ENCODE peak calls at places on chromosomes 6 and 20, in six cellular contexts. One of them, this sample, is unnamed.
A peak's percentile ranks its signal among the peaks of the same experiment; 100 is the strongest.

GRCh38 chr20:10674684-10675455 is 1.1 kb upstream of the JAG1 start:
- DNase-seq in neural progenitor cell: peak; percentile 93
- DNase-seq in osteoblast: peak; percentile 96
- DNase-seq in GM23248: peak; percentile 86
- DNase-seq in astrocyte: no peak
- DNase-seq in fibroblast of lung: peak; percentile 71
- DNase-seq in this sample: peak; percentile 88

GRCh38 chr6:7975764-7976146 is 65.2 kb upstream of the TXNDC5 start:
- DNase-seq in osteoblast: no peak
- DNase-seq in GM23248: peak; percentile 37
- DNase-seq in astrocyte: no peak
- DNase-seq in neural progenitor cell: no peak
- DNase-seq in fibroblast of lung: no peak
- DNase-seq in this sample: no peak

GRCh38 chr6:45617441-45617840 is 239.7 kb upstream of the SUPT3H start:
- DNase-seq in fibroblast of lung: no peak
- DNase-seq in GM23248: peak; percentile 22
- DNase-seq in neural progenitor cell: no peak
- DNase-seq in osteoblast: peak; percentile 18
- DNase-seq in astrocyte: peak; percentile 79
- DNase-seq in this sample: no peak

GRCh38 chr6:122726649-122727048 is 52.9 kb upstream of the FABP7 start:
- DNase-seq in fibroblast of lung: peak; percentile 45
- DNase-seq in osteoblast: no peak
- DNase-seq in neural progenitor cell: peak; percentile 50
- DNase-seq in GM23248: peak; percentile 52
- DNase-seq in astrocyte: no peak
- DNase-seq in this sample: peak; percentile 44

GRCh38 chr20:3473944-3474343 is 3.1 kb downstream of the ATRN start:
- DNase-seq in astrocyte: no peak
- DNase-seq in osteoblast: no peak
- DNase-seq in GM23248: no peak
- DNase-seq in fibroblast of lung: no peak
- DNase-seq in neural progenitor cell: no peak
- DNase-seq in this sample: no peak

GRCh38 chr6:163392533-163392932 is 22.0 kb upstream of the QKI start:
- DNase-seq in osteoblast: no peak
- DNase-seq in fibroblast of lung: peak; percentile 61
- DNase-seq in GM23248: peak; percentile 33
- DNase-seq in astrocyte: peak; percentile 48
- DNase-seq in neural progenitor cell: no peak
- DNase-seq in this sample: no peak

GRCh38 chr6:44800171-44800671 is 412.7 kb downstream of the CDC5L start:
- DNase-seq in fibroblast of lung: peak; percentile 55
- DNase-seq in astrocyte: peak; percentile 76
- DNase-seq in osteoblast: peak; percentile 76
- DNase-seq in GM23248: peak; percentile 51
- DNase-seq in neural progenitor cell: peak; percentile 23
- DNase-seq in this sample: no peak

GRCh38 chr6:150152891-150153876 is 10.3 kb downstream of the PPP1R14C start:
- DNase-seq in neural progenitor cell: no peak
- DNase-seq in fibroblast of lung: no peak
- DNase-seq in osteoblast: peak; percentile 85
- DNase-seq in GM23248: peak; percentile 82
- DNase-seq in astrocyte: peak; percentile 54
- DNase-seq in this sample: no peak

GRCh38 chr6:13527669-13528051 is 40.3 kb upstream of the GFOD1 start:
- DNase-seq in neural progenitor cell: no peak
- DNase-seq in osteoblast: no peak
- DNase-seq in astrocyte: no peak
- DNase-seq in fibroblast of lung: no peak
- DNase-seq in GM23248: no peak
- DNase-seq in this sample: no peak

GRCh38 chr20:4470375-4470774 is 251.3 kb upstream of the PRND start:
- DNase-seq in astrocyte: peak; percentile 78
- DNase-seq in fibroblast of lung: peak; percentile 69
- DNase-seq in GM23248: peak; percentile 79
- DNase-seq in neural progenitor cell: no peak
- DNase-seq in osteoblast: peak; percentile 58
- DNase-seq in this sample: no peak

GRCh38 chr20:30610044-30610693 is 647.3 kb upstream of the DEFB115 start:
- DNase-seq in osteoblast: no peak
- DNase-seq in neural progenitor cell: no peak
- DNase-seq in GM23248: no peak
- DNase-seq in fibroblast of lung: no peak
- DNase-seq in astrocyte: no peak
- DNase-seq in this sample: no peak

GRCh38 chr20:59356662-59357061 is 56.3 kb downstream of the EDN3 start:
- DNase-seq in osteoblast: no peak
- DNase-seq in fibroblast of lung: no peak
- DNase-seq in neural progenitor cell: no peak
- DNase-seq in GM23248: no peak
- DNase-seq in astrocyte: no peak
- DNase-seq in this sample: no peak

GRCh38 chr6:81895511-81896185 is 143.2 kb upstream of the TENT5A start:
- DNase-seq in neural progenitor cell: no peak
- DNase-seq in astrocyte: peak; percentile 99
- DNase-seq in fibroblast of lung: peak; percentile 71
- DNase-seq in osteoblast: peak; percentile 19
- DNase-seq in GM23248: peak; percentile 84
- DNase-seq in this sample: no peak

GRCh38 chr6:150145830-150146229 is 3.0 kb downstream of the PPP1R14C start:
- DNase-seq in GM23248: no peak
- DNase-seq in osteoblast: no peak
- DNase-seq in astrocyte: no peak
- DNase-seq in neural progenitor cell: no peak
- DNase-seq in fibroblast of lung: no peak
- DNase-seq in this sample: no peak

GRCh38 chr6:160974304-160974771 is 17.2 kb upstream of the MAP3K4 start:
- DNase-seq in osteoblast: peak; percentile 90
- DNase-seq in fibroblast of lung: peak; percentile 93
- DNase-seq in astrocyte: peak; percentile 95
- DNase-seq in GM23248: peak; percentile 99
- DNase-seq in neural progenitor cell: no peak
- DNase-seq in this sample: no peak

GRCh38 chr6:116564921-116565872 is 6.1 kb upstream of the RWDD1 start:
- DNase-seq in fibroblast of lung: no peak
- DNase-seq in neural progenitor cell: no peak
- DNase-seq in GM23248: peak; percentile 46
- DNase-seq in astrocyte: peak; percentile 33
- DNase-seq in osteoblast: peak; percentile 37
- DNase-seq in this sample: no peak

GRCh38 chr6:20404641-20405032 is 3.0 kb downstream of the E2F3 start:
- DNase-seq in astrocyte: peak; percentile 64
- DNase-seq in fibroblast of lung: peak; percentile 74
- DNase-seq in neural progenitor cell: peak; percentile 74
- DNase-seq in GM23248: peak; percentile 82
- DNase-seq in osteoblast: peak; percentile 91
- DNase-seq in this sample: peak; percentile 90

GRCh38 chr20:7151666-7152065 is 384.2 kb downstream of the BMP2 start:
- DNase-seq in astrocyte: peak; percentile 8
- DNase-seq in osteoblast: no peak
- DNase-seq in GM23248: peak; percentile 36
- DNase-seq in neural progenitor cell: no peak
- DNase-seq in fibroblast of lung: no peak
- DNase-seq in this sample: no peak

GRCh38 chr6:109816452-109817374 is 125.6 kb downstream of the FIG4 start:
- DNase-seq in osteoblast: no peak
- DNase-seq in GM23248: no peak
- DNase-seq in neural progenitor cell: no peak
- DNase-seq in astrocyte: no peak
- DNase-seq in fibroblast of lung: no peak
- DNase-seq in this sample: no peak

GRCh38 chr6:31203345-31203979 is 33.0 kb upstream of the POU5F1 start:
- DNase-seq in astrocyte: peak; percentile 71
- DNase-seq in fibroblast of lung: peak; percentile 58
- DNase-seq in neural progenitor cell: no peak
- DNase-seq in GM23248: peak; percentile 94
- DNase-seq in osteoblast: peak; percentile 35
- DNase-seq in this sample: peak; percentile 77

GRCh38 chr6:95203153-95203754 is 374.1 kb upstream of the MANEA start:
- DNase-seq in GM23248: peak; percentile 36
- DNase-seq in astrocyte: peak; percentile 1
- DNase-seq in fibroblast of lung: peak; percentile 65
- DNase-seq in neural progenitor cell: peak; percentile 59
- DNase-seq in osteoblast: no peak
- DNase-seq in this sample: peak; percentile 93

GRCh38 chr20:46350986-46351267 is 42.6 kb upstream of the CDH22 start:
- DNase-seq in astrocyte: no peak
- DNase-seq in neural progenitor cell: peak; percentile 88
- DNase-seq in fibroblast of lung: no peak
- DNase-seq in GM23248: no peak
- DNase-seq in osteoblast: no peak
- DNase-seq in this sample: no peak

GRCh38 chr6:169106176-169106575 is 147.5 kb downstream of the THBS2 start:
- DNase-seq in GM23248: no peak
- DNase-seq in fibroblast of lung: no peak
- DNase-seq in astrocyte: peak; percentile 72
- DNase-seq in osteoblast: no peak
- DNase-seq in neural progenitor cell: no peak
- DNase-seq in this sample: no peak

GRCh38 chr6:169222126-169222525 is 31.5 kb downstream of the THBS2 start:
- DNase-seq in astrocyte: no peak
- DNase-seq in GM23248: no peak
- DNase-seq in neural progenitor cell: no peak
- DNase-seq in osteoblast: no peak
- DNase-seq in fibroblast of lung: no peak
- DNase-seq in this sample: no peak

GRCh38 chr20:56195946-56196345 is 52.6 kb upstream of the MC3R start:
- DNase-seq in osteoblast: no peak
- DNase-seq in GM23248: no peak
- DNase-seq in fibroblast of lung: no peak
- DNase-seq in astrocyte: no peak
- DNase-seq in neural progenitor cell: no peak
- DNase-seq in this sample: no peak

GRCh38 chr20:56194042-56194441 is 54.5 kb upstream of the MC3R start:
- DNase-seq in fibroblast of lung: no peak
- DNase-seq in osteoblast: no peak
- DNase-seq in neural progenitor cell: no peak
- DNase-seq in astrocyte: no peak
- DNase-seq in GM23248: no peak
- DNase-seq in this sample: no peak
- H3K9me3 ChIP-seq in fibroblast of lung: no peaks in the 10 kb centered on the region
- H3K9me3 ChIP-seq in osteoblast: no peaks in the 10 kb centered on the region
- H3K9me3 ChIP-seq in neural progenitor cell: no peaks in the 10 kb centered on the region
- H3K9me3 ChIP-seq in astrocyte: no peaks in the 10 kb centered on the region
- H3K9me3 ChIP-seq in GM23248: no peaks in the 10 kb centered on the region
- H3K9me3 ChIP-seq in this sample: no peaks in the 10 kb centered on the region

DNA sequence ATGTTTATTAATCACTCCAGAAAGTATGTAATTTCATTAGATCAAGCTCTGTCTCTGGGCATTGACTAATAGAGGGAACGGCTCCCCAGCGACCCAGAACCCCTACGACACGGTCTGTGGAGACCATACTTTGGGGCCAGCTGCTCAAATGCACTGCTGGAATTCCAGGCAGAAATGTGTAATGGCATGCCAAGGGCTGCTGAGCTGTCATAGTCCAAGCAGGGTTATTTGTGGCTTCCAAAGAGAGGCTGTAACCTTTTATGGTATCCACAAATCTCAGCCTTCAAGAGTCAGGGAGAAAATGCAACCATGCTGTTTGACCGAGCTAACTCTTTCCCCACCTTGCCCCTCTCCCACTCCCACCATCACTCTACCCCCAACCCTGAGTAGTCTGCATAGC is 755.8 kb downstream of the DHX35 start:
- DNase-seq in neural progenitor cell: no peak
- DNase-seq in GM23248: peak; percentile 12
- DNase-seq in fibroblast of lung: no peak
- DNase-seq in osteoblast: no peak
- DNase-seq in astrocyte: peak; percentile 4
- DNase-seq in this sample: no peak
- H3K4me2 ChIP-seq in neural progenitor cell: no peak overlapping the region
- H3K4me2 ChIP-seq in GM23248: no peak overlapping the region
- H3K4me2 ChIP-seq in fibroblast of lung: no peak overlapping the region
- H3K4me2 ChIP-seq in osteoblast: no peak overlapping the region
- H3K4me2 ChIP-seq in astrocyte: no peak overlapping the region
- H3K4me2 ChIP-seq in this sample: no peak overlapping the region

GRCh38 chr6:159372333-159372732 is 203.1 kb downstream of the FNDC1 start:
- DNase-seq in neural progenitor cell: no peak
- DNase-seq in fibroblast of lung: no peak
- DNase-seq in GM23248: no peak
- DNase-seq in osteoblast: no peak
- DNase-seq in astrocyte: no peak
- DNase-seq in this sample: no peak

GRCh38 chr6:159380104-159380503 is 210.9 kb downstream of the FNDC1 start:
- DNase-seq in neural progenitor cell: no peak
- DNase-seq in GM23248: no peak
- DNase-seq in astrocyte: no peak
- DNase-seq in fibroblast of lung: no peak
- DNase-seq in osteoblast: no peak
- DNase-seq in this sample: no peak

GRCh38 chr6:159378361-159378760 is 209.2 kb downstream of the FNDC1 start:
- DNase-seq in GM23248: peak; percentile 54
- DNase-seq in astrocyte: no peak
- DNase-seq in neural progenitor cell: no peak
- DNase-seq in fibroblast of lung: no peak
- DNase-seq in osteoblast: peak; percentile 73
- DNase-seq in this sample: no peak

GRCh38 chr6:159376443-159377182 is 207.4 kb downstream of the FNDC1 start:
- DNase-seq in neural progenitor cell: no peak
- DNase-seq in osteoblast: peak; percentile 77
- DNase-seq in astrocyte: peak; percentile 37
- DNase-seq in fibroblast of lung: no peak
- DNase-seq in GM23248: peak; percentile 64
- DNase-seq in this sample: no peak

DNA sequence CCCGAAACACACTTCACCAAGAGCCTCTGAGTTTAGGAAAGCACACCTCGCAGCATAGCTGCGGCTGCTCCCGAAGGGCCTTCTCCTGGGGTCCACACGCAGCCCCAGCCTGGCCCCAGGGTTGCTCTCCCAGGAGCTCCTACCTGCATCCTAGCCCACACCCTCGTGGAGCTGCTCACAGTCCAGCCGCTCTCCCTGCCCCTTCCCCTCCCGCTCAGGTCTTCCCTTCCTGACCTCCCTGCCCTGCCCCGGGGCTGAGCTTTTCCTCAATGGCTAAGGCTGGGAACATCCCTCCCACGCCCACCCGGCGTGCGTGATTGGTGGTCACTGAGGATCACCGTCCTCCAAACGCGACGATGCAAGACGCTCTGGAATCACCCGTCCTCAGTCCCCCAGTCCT is 205.8 kb downstream of the FNDC1 start:
- DNase-seq in osteoblast: no peak
- DNase-seq in astrocyte: no peak
- DNase-seq in fibroblast of lung: no peak
- DNase-seq in GM23248: no peak
- DNase-seq in neural progenitor cell: no peak
- DNase-seq in this sample: no peak
- H3K9me3 ChIP-seq in osteoblast: no peaks in the 10 kb centered on the region
- H3K9me3 ChIP-seq in astrocyte: no peaks in the 10 kb centered on the region
- H3K9me3 ChIP-seq in fibroblast of lung: no peaks in the 10 kb centered on the region
- H3K9me3 ChIP-seq in GM23248: no peaks in the 10 kb centered on the region
- H3K9me3 ChIP-seq in neural progenitor cell: peaks cover 2% of the 10 kb centered on the region
- H3K9me3 ChIP-seq in this sample: no peaks in the 10 kb centered on the region

DNA sequence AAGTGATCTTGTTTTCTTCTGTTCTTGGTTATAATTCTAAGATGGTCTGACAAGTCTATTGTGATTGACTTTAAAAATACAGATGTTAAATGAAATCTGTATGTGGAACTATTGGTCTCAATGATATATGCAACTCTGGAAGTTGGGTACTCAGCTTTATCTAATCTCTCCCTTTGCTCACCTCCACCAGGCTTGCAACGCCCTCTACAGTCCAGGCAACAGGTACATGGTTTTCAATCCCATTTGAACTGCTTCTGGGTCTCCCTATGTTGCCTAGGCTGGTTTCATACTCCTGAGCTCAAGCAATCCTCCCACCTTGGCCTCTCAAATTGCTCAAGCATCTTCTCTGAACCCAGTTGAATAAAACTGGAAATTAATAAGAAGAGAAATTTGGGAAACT is 25.6 kb upstream of the HLA-DQB1 start:
- DNase-seq in fibroblast of lung: no peak
- DNase-seq in neural progenitor cell: peak; percentile 64
- DNase-seq in GM23248: no peak
- DNase-seq in astrocyte: no peak
- DNase-seq in osteoblast: no peak
- DNase-seq in this sample: peak; percentile 84
- H3K4me2 ChIP-seq in fibroblast of lung: no peak overlapping the region
- H3K4me2 ChIP-seq in neural progenitor cell: no peak overlapping the region
- H3K4me2 ChIP-seq in GM23248: no peak overlapping the region
- H3K4me2 ChIP-seq in astrocyte: no peak overlapping the region
- H3K4me2 ChIP-seq in osteoblast: no peak overlapping the region
- H3K4me2 ChIP-seq in this sample: no peak overlapping the region

This sample was measured in Karpas-422.